ENCODE peak calls at places on chromosomes 16 and 17, in four cellular contexts. One of them, this sample, is unnamed.
A peak's percentile ranks its signal among the peaks of the same experiment; 100 is the strongest.

GRCh38 chr16:4414187-4414909 is 2.0 kb downstream of the CORO7 start:
- DNase-seq in endodermal cell: no peak
- DNase-seq in pancreas: no peak
- DNase-seq in glutamatergic neuron: no peak
- DNase-seq in this sample: no peak

GRCh38 chr17:31541559-31541958 is 150.1 kb downstream of the RAB11FIP4 start:
- DNase-seq in endodermal cell: peak; percentile 79
- DNase-seq in pancreas: peak; percentile 60
- DNase-seq in glutamatergic neuron: no peak
- DNase-seq in this sample: peak; percentile 35

GRCh38 chr17:66548158-66548557 is 245.7 kb downstream of the PRKCA start:
- DNase-seq in endodermal cell: no peak
- DNase-seq in pancreas: no peak
- DNase-seq in glutamatergic neuron: no peak
- DNase-seq in this sample: no peak

GRCh38 chr17:28623696-28624095 is 9.7 kb upstream of the RSKR start:
- DNase-seq in endodermal cell: no peak
- DNase-seq in pancreas: no peak
- DNase-seq in glutamatergic neuron: no peak
- DNase-seq in this sample: no peak

GRCh38 chr16:81697886-81698635 is 81.0 kb upstream of the PLCG2 start:
- DNase-seq in endodermal cell: no peak
- DNase-seq in pancreas: no peak
- DNase-seq in glutamatergic neuron: no peak
- DNase-seq in this sample: no peak

GRCh38 chr17:66830451-66830850 is 4.5 kb upstream of the CACNG5 start:
- DNase-seq in endodermal cell: peak; percentile 92
- DNase-seq in pancreas: no peak
- DNase-seq in glutamatergic neuron: no peak
- DNase-seq in this sample: no peak

GRCh38 chr16:89863741-89864391 is 9.5 kb upstream of the TCF25 start:
- DNase-seq in endodermal cell: no peak
- DNase-seq in pancreas: no peak
- DNase-seq in glutamatergic neuron: peak; percentile 53
- DNase-seq in this sample: no peak

GRCh38 chr16:86509759-86510464 is 415 bp upstream of the FOXF1 start:
- DNase-seq in endodermal cell: peak; percentile 79
- DNase-seq in pancreas: no peak
- DNase-seq in glutamatergic neuron: peak; percentile 40
- DNase-seq in this sample: no peak

GRCh38 chr17:32319548-32319905 is 22.4 kb downstream of the C17orf75 start:
- DNase-seq in endodermal cell: peak; percentile 98
- DNase-seq in pancreas: peak; percentile 81
- DNase-seq in glutamatergic neuron: peak; percentile 83
- DNase-seq in this sample: peak; percentile 75

GRCh38 chr16:63655846-63656245 is 1466.0 kb downstream of the CDH11 start:
- DNase-seq in endodermal cell: no peak
- DNase-seq in pancreas: no peak
- DNase-seq in glutamatergic neuron: no peak
- DNase-seq in this sample: no peak

GRCh38 chr17:37567137-37567927 is 41.9 kb downstream of the SYNRG start:
- DNase-seq in endodermal cell: no peak
- DNase-seq in pancreas: no peak
- DNase-seq in glutamatergic neuron: no peak
- DNase-seq in this sample: no peak

GRCh38 chr17:64008346-64008745 is 10.2 kb downstream of the PRR29 start:
- DNase-seq in endodermal cell: no peak
- DNase-seq in pancreas: no peak
- DNase-seq in glutamatergic neuron: no peak
- DNase-seq in this sample: no peak

GRCh38 chr16:24700549-24701392 is 28.7 kb upstream of the TNRC6A start:
- DNase-seq in endodermal cell: peak; percentile 80
- DNase-seq in pancreas: peak; percentile 38
- DNase-seq in glutamatergic neuron: no peak
- DNase-seq in this sample: no peak
- TF ChIP-seq CTCF in endodermal cell: peak; percentile 52
- TF ChIP-seq CTCF in pancreas: no peak
- TF ChIP-seq CTCF in glutamatergic neuron: no peak
- TF ChIP-seq CTCF in this sample: peak; percentile 1

GRCh38 chr17:43983515-43984411 is 20.7 kb upstream of the NAGS start:
- DNase-seq in endodermal cell: peak; percentile 91
- DNase-seq in pancreas: peak; percentile 42
- DNase-seq in glutamatergic neuron: peak; percentile 41
- DNase-seq in this sample: peak; percentile 43
- TF ChIP-seq CTCF in endodermal cell: peak; percentile 79
- TF ChIP-seq CTCF in pancreas: no peak
- TF ChIP-seq CTCF in glutamatergic neuron: peak; percentile 30
- TF ChIP-seq CTCF in this sample: peak; percentile 61

DNA sequence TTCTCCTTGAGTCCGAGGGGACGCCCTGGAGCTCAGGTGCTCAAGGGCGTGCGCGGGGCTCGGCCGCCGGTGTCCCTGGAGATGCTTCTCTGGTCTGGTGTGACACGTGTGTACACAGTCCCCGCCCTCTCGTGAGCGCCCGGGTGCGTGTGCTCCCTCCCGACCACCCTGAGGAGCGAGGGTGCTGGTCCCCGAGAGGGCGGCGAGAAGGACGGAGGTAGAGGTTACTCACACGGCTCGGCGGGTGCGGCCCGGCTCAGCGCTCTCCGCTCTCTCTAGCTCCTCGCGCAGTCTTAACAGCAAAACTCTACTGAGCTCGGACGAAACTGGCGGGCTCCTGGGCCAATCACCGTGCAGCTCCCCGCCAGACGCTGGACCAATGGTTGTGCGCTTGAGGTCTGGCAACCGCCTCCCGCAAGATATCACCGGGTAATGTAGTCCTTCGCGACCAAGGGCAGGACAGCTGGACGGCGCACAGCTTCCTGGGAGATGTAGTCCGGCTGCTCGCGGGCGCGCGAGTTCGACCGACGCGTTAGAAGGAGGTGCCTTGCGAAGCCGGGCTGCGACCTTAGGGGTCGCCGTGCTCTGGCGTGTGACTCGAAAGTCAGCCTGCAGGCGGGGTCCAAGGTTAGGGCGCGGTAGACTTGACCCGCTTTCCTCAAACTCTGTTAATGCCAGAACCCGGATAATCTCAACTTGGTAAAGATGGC is at the start of gene SLC25A19:
- DNase-seq in endodermal cell: peak; percentile 100
- DNase-seq in pancreas: peak; percentile 96
- DNase-seq in glutamatergic neuron: peak; percentile 96
- DNase-seq in this sample: peak; percentile 98
- TF ChIP-seq CTCF in endodermal cell: peak; percentile 68
- TF ChIP-seq CTCF in pancreas: no peak
- TF ChIP-seq CTCF in glutamatergic neuron: peak; percentile 47
- TF ChIP-seq CTCF in this sample: peak; percentile 40

DNA sequence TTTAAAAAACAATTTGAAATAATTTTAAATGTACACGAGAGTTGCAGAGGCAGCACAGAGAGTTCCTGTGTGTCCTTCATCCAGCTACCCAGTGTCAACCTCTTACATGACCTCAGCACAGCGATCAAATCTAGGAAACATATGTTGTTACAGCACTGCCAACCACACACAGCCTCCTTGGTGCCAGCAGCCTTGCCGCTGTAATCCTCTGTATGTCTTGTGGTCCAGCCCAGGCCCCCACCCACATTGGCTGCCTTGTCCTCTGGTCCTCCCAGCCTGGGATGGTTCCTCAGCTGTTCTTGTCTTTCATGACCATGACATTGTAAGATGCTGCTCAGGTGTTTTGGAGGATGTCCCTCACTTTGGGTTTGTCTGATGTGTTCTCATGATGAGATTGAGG is 178.0 kb downstream of the RPTOR start:
- DNase-seq in endodermal cell: no peak
- DNase-seq in pancreas: no peak
- DNase-seq in glutamatergic neuron: no peak
- DNase-seq in this sample: no peak
- TF ChIP-seq CTCF in endodermal cell: no peak
- TF ChIP-seq CTCF in pancreas: no peak
- TF ChIP-seq CTCF in glutamatergic neuron: no peak
- TF ChIP-seq CTCF in this sample: no peak

DNA sequence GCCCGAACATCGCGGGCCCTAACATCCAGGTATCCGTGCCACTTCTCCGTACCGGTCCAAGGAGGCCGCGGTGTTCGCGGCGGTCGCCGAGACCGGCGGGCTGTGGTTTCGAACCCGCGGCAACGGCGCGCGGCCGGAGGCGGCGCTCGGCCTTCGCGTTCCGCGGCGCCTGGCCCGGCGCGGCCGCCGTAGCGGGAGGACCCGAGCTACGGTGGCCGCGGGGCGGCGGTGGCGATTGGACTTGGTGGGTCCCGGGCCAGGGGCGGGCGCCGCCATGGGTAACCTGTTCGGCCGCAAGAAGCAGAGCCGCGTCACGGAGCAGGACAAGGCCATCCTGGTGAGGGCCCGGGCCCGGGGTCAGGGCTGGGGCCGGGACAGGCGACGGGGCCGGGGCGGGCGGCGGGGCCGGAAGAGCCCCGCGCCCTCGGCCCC is at the start of gene CHMP6:
- DNase-seq in endodermal cell: peak; percentile 90
- DNase-seq in pancreas: peak; percentile 80
- DNase-seq in glutamatergic neuron: peak; percentile 82
- DNase-seq in this sample: peak; percentile 79
- TF ChIP-seq CTCF in endodermal cell: peak; percentile 31
- TF ChIP-seq CTCF in pancreas: no peak
- TF ChIP-seq CTCF in glutamatergic neuron: no peak
- TF ChIP-seq CTCF in this sample: no peak

DNA sequence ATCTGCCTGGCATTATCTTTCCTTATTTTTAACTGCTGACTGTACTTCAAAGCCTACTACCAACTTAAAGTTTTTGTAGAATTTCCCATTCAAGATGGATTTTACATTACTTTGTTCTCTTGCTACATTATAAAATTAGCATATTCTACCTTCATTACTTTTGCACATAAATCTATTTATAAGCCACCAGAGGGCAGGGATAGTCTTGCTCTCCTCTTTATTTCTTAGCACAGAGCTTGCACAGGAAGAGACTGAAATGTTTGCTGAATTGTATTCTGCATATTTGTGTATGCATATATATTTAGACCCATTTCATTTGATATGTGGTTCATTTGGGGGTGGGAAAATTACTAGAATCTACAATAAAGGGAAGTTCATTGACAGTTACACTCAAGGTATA is 108.0 kb downstream of the SKAP1 start:
- DNase-seq in endodermal cell: no peak
- DNase-seq in pancreas: no peak
- DNase-seq in glutamatergic neuron: no peak
- DNase-seq in this sample: no peak
- TF ChIP-seq CTCF in endodermal cell: peak; percentile 19
- TF ChIP-seq CTCF in pancreas: no peak
- TF ChIP-seq CTCF in glutamatergic neuron: no peak
- TF ChIP-seq CTCF in this sample: no peak

DNA sequence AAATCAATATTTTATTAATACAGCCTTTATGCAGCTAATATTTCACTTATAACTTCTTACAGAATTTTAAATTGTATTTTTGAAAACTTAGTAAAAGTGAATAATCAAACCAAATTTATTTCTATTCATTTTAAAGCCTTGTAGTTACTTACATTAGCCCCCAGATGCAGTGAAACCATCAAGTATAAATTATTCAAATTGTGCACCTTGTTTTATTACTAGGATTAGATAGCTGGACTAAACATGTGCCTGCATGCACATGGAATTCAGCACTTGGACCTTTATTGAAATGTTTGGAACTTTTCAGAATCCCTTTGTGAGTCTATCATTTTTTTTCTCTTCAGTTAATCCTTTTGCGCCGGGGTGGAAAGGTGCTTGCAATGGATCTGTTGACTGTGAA is 4.7 kb downstream of the ZPBP2 start:
- DNase-seq in endodermal cell: no peak
- DNase-seq in pancreas: no peak
- DNase-seq in glutamatergic neuron: no peak
- DNase-seq in this sample: no peak
- TF ChIP-seq CTCF in endodermal cell: no peak
- TF ChIP-seq CTCF in pancreas: no peak
- TF ChIP-seq CTCF in glutamatergic neuron: peak; percentile 61
- TF ChIP-seq CTCF in this sample: peak; percentile 16